ENCODE peak calls at places on chromosomes 3 and 15, in six cellular contexts. S is naive thymus-derived CD4-positive, alpha-beta T cell; D is GDM1; R is chondrocyte; O is AG04449; Y is neural progenitor cell. M is an unnamed sample.
A peak's percentile ranks its signal among the peaks of the same experiment; 100 is the strongest.

GRCh38 chr15:31434418-31435255 is 108.0 kb downstream of the KLF13 start:
- DNase-seq in S (peak; percentile 84), D (peak; percentile 87), R (no peak), O (no peak), Y (no peak), M (peak; percentile 15)

GRCh38 chr15:84947947-84948830 is 33.5 kb upstream of the PDE8A start:
- DNase-seq in S (no peak), D (no peak), R (no peak), O (peak; percentile 71), Y (no peak), M (no peak)

GRCh38 chr15:63948436-63948835 is 97.8 kb downstream of the DAPK2 start:
- DNase-seq in S (no peak), D (no peak), R (no peak), O (no peak), Y (no peak), M (no peak)

GRCh38 chr3:87132801-87133200 is 94.3 kb upstream of the CHMP2B start:
- DNase-seq in S (no peak), D (no peak), R (no peak), O (no peak), Y (no peak), M (no peak)

GRCh38 chr3:16239776-16240175 is 25.0 kb downstream of the DPH3 start:
- DNase-seq in S (no peak), D (no peak), R (no peak), O (no peak), Y (peak; percentile 34), M (no peak)

GRCh38 chr3:32239638-32240550 is 1.4 kb downstream of the CMTM8 start:
- DNase-seq in S (peak; percentile 60), D (peak; percentile 55), R (no peak), O (no peak), Y (peak; percentile 52), M (no peak)

GRCh38 chr3:65597225-65597951 is 441.3 kb downstream of the MAGI1 start:
- DNase-seq in S (no peak), D (no peak), R (no peak), O (no peak), Y (peak; percentile 98), M (peak; percentile 90)

GRCh38 chr3:153215971-153216370 is 53.9 kb downstream of the RAP2B start:
- DNase-seq in S (no peak), D (no peak), R (no peak), O (no peak), Y (no peak), M (no peak)

GRCh38 chr15:39699531-39700110 is 83.0 kb downstream of the FSIP1 start:
- DNase-seq in S (no peak), D (no peak), R (no peak), O (no peak), Y (no peak), M (no peak)

GRCh38 chr15:38149315-38149714 is 103.3 kb upstream of the SPRED1 start:
- DNase-seq in S (no peak), D (no peak), R (no peak), O (no peak), Y (no peak), M (no peak)

GRCh38 chr3:133965033-133965570 is 64.6 kb downstream of the SLCO2A1 start:
- DNase-seq in S (no peak), D (no peak), R (peak; percentile 61), O (no peak), Y (no peak), M (no peak)

GRCh38 chr3:150370129-150370602 is 37.9 kb upstream of the TSC22D2 start:
- DNase-seq in S (no peak), D (no peak), R (no peak), O (peak; percentile 89), Y (peak; percentile 79), M (peak; percentile 58)

GRCh38 chr3:1987983-1988382 is 110.7 kb upstream of the CNTN4 start:
- DNase-seq in S (no peak), D (no peak), R (no peak), O (no peak), Y (peak; percentile 52), M (no peak)

GRCh38 chr3:100256724-100257123 is 4.1 kb upstream of the TBC1D23 start:
- DNase-seq in S (no peak), D (no peak), R (no peak), O (no peak), Y (peak; percentile 14), M (no peak)

GRCh38 chr15:44798815-44799214 is 62.5 kb downstream of the TRIM69 start:
- DNase-seq in S (no peak), D (no peak), R (no peak), O (no peak), Y (peak; percentile 22), M (no peak)

GRCh38 chr15:80461370-80462060 is 57.3 kb downstream of the ARNT2 start:
- DNase-seq in S (no peak), D (no peak), R (no peak), O (no peak), Y (no peak), M (no peak)

GRCh38 chr15:93072440-93073394 is 16.3 kb downstream of the RGMA start:
- DNase-seq in S (no peak), D (no peak), R (no peak), O (no peak), Y (peak; percentile 96), M (peak; percentile 32)

GRCh38 chr3:88180398-88180999 is 30.7 kb downstream of the C3orf38 start:
- DNase-seq in S (peak; percentile 37), D (peak; percentile 43), R (no peak), O (no peak), Y (peak; percentile 6), M (no peak)

GRCh38 chr3:186307594-186307993 is 54.4 kb downstream of the DGKG start:
- DNase-seq in S (peak; percentile 2), D (no peak), R (no peak), O (no peak), Y (peak; percentile 80), M (no peak)